ENCODE peak calls at places on chromosomes 4 and X, in eight cellular contexts. One of them, this sample, is unnamed.

GRCh38 chrX:155612312-155613224 is at the start of gene TMLHE:
- DNase-seq in CD8-positive, alpha-beta memory T cell: peak
- DNase-seq in ovary: peak
- DNase-seq in CD8-positive, alpha-beta T cell: peak
- DNase-seq in A549: peak
- DNase-seq in adrenal gland: peak
- DNase-seq in naive thymus-derived CD4-positive, alpha-beta T cell: peak
- DNase-seq in suprapubic skin: peak
- DNase-seq in this sample: peak

GRCh38 chr4:101865501-101866062 is 75.1 kb downstream of the BANK1 start:
- DNase-seq in naive thymus-derived CD4-positive, alpha-beta T cell: no peak
- DNase-seq in ovary: no peak
- DNase-seq in adrenal gland: no peak
- DNase-seq in CD8-positive, alpha-beta memory T cell: no peak
- DNase-seq in suprapubic skin: no peak
- DNase-seq in CD8-positive, alpha-beta T cell: no peak
- DNase-seq in A549: peak
- DNase-seq in this sample: no peak

GRCh38 chrX:132940727-132941162 is 17.7 kb downstream of the HS6ST2 start:
- DNase-seq in A549: no peak
- DNase-seq in ovary: no peak
- DNase-seq in suprapubic skin: no peak
- DNase-seq in CD8-positive, alpha-beta memory T cell: no peak
- DNase-seq in naive thymus-derived CD4-positive, alpha-beta T cell: no peak
- DNase-seq in CD8-positive, alpha-beta T cell: no peak
- DNase-seq in adrenal gland: no peak
- DNase-seq in this sample: no peak

GRCh38 chrX:15686818-15687685 is 22.4 kb upstream of the CLTRN start:
- DNase-seq in adrenal gland: peak
- DNase-seq in CD8-positive, alpha-beta memory T cell: peak
- DNase-seq in CD8-positive, alpha-beta T cell: peak
- DNase-seq in ovary: peak
- DNase-seq in A549: peak
- DNase-seq in suprapubic skin: peak
- DNase-seq in naive thymus-derived CD4-positive, alpha-beta T cell: peak
- DNase-seq in this sample: peak

GRCh38 chrX:12868747-12869146 is 1.9 kb downstream of the TLR7 start:
- DNase-seq in ovary: no peak
- DNase-seq in suprapubic skin: no peak
- DNase-seq in CD8-positive, alpha-beta memory T cell: no peak
- DNase-seq in CD8-positive, alpha-beta T cell: no peak
- DNase-seq in naive thymus-derived CD4-positive, alpha-beta T cell: no peak
- DNase-seq in A549: no peak
- DNase-seq in adrenal gland: no peak
- DNase-seq in this sample: no peak

GRCh38 chrX:97366246-97366645 is 482.5 kb downstream of the RPA4 start:
- DNase-seq in CD8-positive, alpha-beta memory T cell: no peak
- DNase-seq in ovary: no peak
- DNase-seq in adrenal gland: no peak
- DNase-seq in A549: no peak
- DNase-seq in naive thymus-derived CD4-positive, alpha-beta T cell: no peak
- DNase-seq in CD8-positive, alpha-beta T cell: no peak
- DNase-seq in suprapubic skin: no peak
- DNase-seq in this sample: no peak

GRCh38 chrX:34300871-34301270 is 168.8 kb upstream of the FAM47A start:
- DNase-seq in CD8-positive, alpha-beta memory T cell: no peak
- DNase-seq in naive thymus-derived CD4-positive, alpha-beta T cell: peak
- DNase-seq in CD8-positive, alpha-beta T cell: no peak
- DNase-seq in suprapubic skin: no peak
- DNase-seq in A549: no peak
- DNase-seq in adrenal gland: peak
- DNase-seq in ovary: no peak
- DNase-seq in this sample: no peak

GRCh38 chrX:13022926-13023325 is 21.5 kb downstream of the FAM9C start:
- DNase-seq in ovary: no peak
- DNase-seq in CD8-positive, alpha-beta memory T cell: no peak
- DNase-seq in adrenal gland: no peak
- DNase-seq in CD8-positive, alpha-beta T cell: no peak
- DNase-seq in A549: no peak
- DNase-seq in suprapubic skin: no peak
- DNase-seq in naive thymus-derived CD4-positive, alpha-beta T cell: no peak
- DNase-seq in this sample: no peak

GRCh38 chrX:126165721-126166401 is at the start of gene DCAF12L2:
- DNase-seq in suprapubic skin: no peak
- DNase-seq in CD8-positive, alpha-beta memory T cell: no peak
- DNase-seq in naive thymus-derived CD4-positive, alpha-beta T cell: no peak
- DNase-seq in ovary: no peak
- DNase-seq in A549: peak
- DNase-seq in CD8-positive, alpha-beta T cell: no peak
- DNase-seq in adrenal gland: no peak
- DNase-seq in this sample: no peak

GRCh38 chr4:62271107-62271506 is 1071.0 kb downstream of the ADGRL3 start:
- DNase-seq in naive thymus-derived CD4-positive, alpha-beta T cell: no peak
- DNase-seq in CD8-positive, alpha-beta memory T cell: no peak
- DNase-seq in CD8-positive, alpha-beta T cell: no peak
- DNase-seq in ovary: no peak
- DNase-seq in adrenal gland: no peak
- DNase-seq in A549: no peak
- DNase-seq in suprapubic skin: no peak
- DNase-seq in this sample: no peak

GRCh38 chrX:23403849-23404248 is 69.2 kb downstream of the PTCHD1 start:
- DNase-seq in CD8-positive, alpha-beta T cell: no peak
- DNase-seq in A549: no peak
- DNase-seq in adrenal gland: no peak
- DNase-seq in CD8-positive, alpha-beta memory T cell: no peak
- DNase-seq in suprapubic skin: no peak
- DNase-seq in naive thymus-derived CD4-positive, alpha-beta T cell: no peak
- DNase-seq in ovary: no peak
- DNase-seq in this sample: no peak

GRCh38 chrX:49204709-49205108 is 4.7 kb upstream of the SYP start:
- DNase-seq in adrenal gland: no peak
- DNase-seq in suprapubic skin: no peak
- DNase-seq in CD8-positive, alpha-beta memory T cell: no peak
- DNase-seq in CD8-positive, alpha-beta T cell: no peak
- DNase-seq in ovary: no peak
- DNase-seq in naive thymus-derived CD4-positive, alpha-beta T cell: no peak
- DNase-seq in A549: no peak
- DNase-seq in this sample: no peak

GRCh38 chr4:1410491-1411325 is 4.5 kb upstream of the NKX1-1 start:
- DNase-seq in adrenal gland: peak
- DNase-seq in CD8-positive, alpha-beta memory T cell: peak
- DNase-seq in CD8-positive, alpha-beta T cell: peak
- DNase-seq in naive thymus-derived CD4-positive, alpha-beta T cell: peak
- DNase-seq in A549: no peak
- DNase-seq in ovary: no peak
- DNase-seq in suprapubic skin: no peak
- DNase-seq in this sample: no peak

GRCh38 chr4:15106417-15106816 is 104.1 kb downstream of the CPEB2 start:
- DNase-seq in A549: no peak
- DNase-seq in suprapubic skin: no peak
- DNase-seq in CD8-positive, alpha-beta T cell: no peak
- DNase-seq in ovary: no peak
- DNase-seq in CD8-positive, alpha-beta memory T cell: no peak
- DNase-seq in naive thymus-derived CD4-positive, alpha-beta T cell: no peak
- DNase-seq in adrenal gland: no peak
- DNase-seq in this sample: no peak

GRCh38 chr4:7871356-7871755 is 68.3 kb downstream of the AFAP1 start:
- DNase-seq in A549: no peak
- DNase-seq in adrenal gland: no peak
- DNase-seq in CD8-positive, alpha-beta memory T cell: no peak
- DNase-seq in naive thymus-derived CD4-positive, alpha-beta T cell: no peak
- DNase-seq in suprapubic skin: no peak
- DNase-seq in ovary: no peak
- DNase-seq in CD8-positive, alpha-beta T cell: no peak
- DNase-seq in this sample: no peak

GRCh38 chrX:139200346-139200745 is 330.2 kb upstream of the F9 start:
- DNase-seq in suprapubic skin: no peak
- DNase-seq in CD8-positive, alpha-beta memory T cell: no peak
- DNase-seq in A549: no peak
- DNase-seq in adrenal gland: no peak
- DNase-seq in CD8-positive, alpha-beta T cell: no peak
- DNase-seq in ovary: no peak
- DNase-seq in naive thymus-derived CD4-positive, alpha-beta T cell: no peak
- DNase-seq in this sample: no peak

GRCh38 chrX:18899796-18900380 is 84.0 kb downstream of the PHKA2 start:
- DNase-seq in suprapubic skin: no peak
- DNase-seq in CD8-positive, alpha-beta T cell: no peak
- DNase-seq in adrenal gland: no peak
- DNase-seq in naive thymus-derived CD4-positive, alpha-beta T cell: peak
- DNase-seq in A549: peak
- DNase-seq in ovary: no peak
- DNase-seq in CD8-positive, alpha-beta memory T cell: no peak
- DNase-seq in this sample: no peak

GRCh38 chrX:21840199-21840557 is 761 bp downstream of the MBTPS2 start:
- DNase-seq in A549: no peak
- DNase-seq in naive thymus-derived CD4-positive, alpha-beta T cell: peak
- DNase-seq in ovary: no peak
- DNase-seq in suprapubic skin: no peak
- DNase-seq in CD8-positive, alpha-beta T cell: no peak
- DNase-seq in CD8-positive, alpha-beta memory T cell: no peak
- DNase-seq in adrenal gland: no peak
- DNase-seq in this sample: no peak

GRCh38 chrX:97006167-97006566 is 122.5 kb downstream of the RPA4 start:
- DNase-seq in CD8-positive, alpha-beta memory T cell: no peak
- DNase-seq in adrenal gland: no peak
- DNase-seq in CD8-positive, alpha-beta T cell: no peak
- DNase-seq in suprapubic skin: no peak
- DNase-seq in A549: no peak
- DNase-seq in ovary: no peak
- DNase-seq in naive thymus-derived CD4-positive, alpha-beta T cell: no peak
- DNase-seq in this sample: no peak

GRCh38 chr4:75630174-75630931 is at the start of gene CDKL2:
- DNase-seq in adrenal gland: peak
- DNase-seq in CD8-positive, alpha-beta memory T cell: peak
- DNase-seq in naive thymus-derived CD4-positive, alpha-beta T cell: peak
- DNase-seq in ovary: peak
- DNase-seq in suprapubic skin: peak
- DNase-seq in A549: peak
- DNase-seq in CD8-positive, alpha-beta T cell: peak
- DNase-seq in this sample: peak
- H3K27ac ChIP-seq in adrenal gland: peak
- H3K27ac ChIP-seq in CD8-positive, alpha-beta memory T cell: peak
- H3K27ac ChIP-seq in naive thymus-derived CD4-positive, alpha-beta T cell: peak
- H3K27ac ChIP-seq in ovary: no peak
- H3K27ac ChIP-seq in suprapubic skin: no peak
- H3K27ac ChIP-seq in A549: peak
- H3K27ac ChIP-seq in CD8-positive, alpha-beta T cell: peak
- H3K27ac ChIP-seq in this sample: peak

GRCh38 chr4:158171456-158171790 is 1.4 kb downstream of the GASK1B start:
- DNase-seq in ovary: no peak
- DNase-seq in adrenal gland: no peak
- DNase-seq in CD8-positive, alpha-beta memory T cell: no peak
- DNase-seq in suprapubic skin: no peak
- DNase-seq in CD8-positive, alpha-beta T cell: no peak
- DNase-seq in naive thymus-derived CD4-positive, alpha-beta T cell: no peak
- DNase-seq in A549: no peak
- DNase-seq in this sample: no peak

GRCh38 chr4:158170691-158171455 is 2.0 kb downstream of the GASK1B start:
- DNase-seq in CD8-positive, alpha-beta T cell: no peak
- DNase-seq in naive thymus-derived CD4-positive, alpha-beta T cell: no peak
- DNase-seq in A549: no peak
- DNase-seq in adrenal gland: peak
- DNase-seq in suprapubic skin: peak
- DNase-seq in ovary: peak
- DNase-seq in CD8-positive, alpha-beta memory T cell: no peak
- DNase-seq in this sample: peak

GRCh38 chr4:158169931-158170690 is 2.7 kb downstream of the GASK1B start:
- DNase-seq in ovary: no peak
- DNase-seq in suprapubic skin: no peak
- DNase-seq in CD8-positive, alpha-beta memory T cell: no peak
- DNase-seq in naive thymus-derived CD4-positive, alpha-beta T cell: no peak
- DNase-seq in A549: no peak
- DNase-seq in adrenal gland: no peak
- DNase-seq in CD8-positive, alpha-beta T cell: no peak
- DNase-seq in this sample: no peak

GRCh38 chr4:158168606-158169005 is 4.2 kb downstream of the GASK1B start:
- DNase-seq in adrenal gland: no peak
- DNase-seq in ovary: no peak
- DNase-seq in naive thymus-derived CD4-positive, alpha-beta T cell: no peak
- DNase-seq in CD8-positive, alpha-beta memory T cell: no peak
- DNase-seq in suprapubic skin: no peak
- DNase-seq in CD8-positive, alpha-beta T cell: no peak
- DNase-seq in A549: no peak
- DNase-seq in this sample: no peak

GRCh38 chr4:158169516-158169915 is 3.3 kb downstream of the GASK1B start:
- DNase-seq in ovary: no peak
- DNase-seq in CD8-positive, alpha-beta memory T cell: no peak
- DNase-seq in suprapubic skin: no peak
- DNase-seq in CD8-positive, alpha-beta T cell: no peak
- DNase-seq in naive thymus-derived CD4-positive, alpha-beta T cell: no peak
- DNase-seq in adrenal gland: no peak
- DNase-seq in A549: no peak
- DNase-seq in this sample: no peak
- H3K27ac ChIP-seq in ovary: peak
- H3K27ac ChIP-seq in CD8-positive, alpha-beta memory T cell: no peak
- H3K27ac ChIP-seq in suprapubic skin: peak
- H3K27ac ChIP-seq in CD8-positive, alpha-beta T cell: no peak
- H3K27ac ChIP-seq in naive thymus-derived CD4-positive, alpha-beta T cell: no peak
- H3K27ac ChIP-seq in adrenal gland: peak
- H3K27ac ChIP-seq in A549: no peak
- H3K27ac ChIP-seq in this sample: peak

GRCh38 chrX:7228226-7228625 is 80.3 kb upstream of the PUDP start:
- DNase-seq in CD8-positive, alpha-beta memory T cell: no peak
- DNase-seq in adrenal gland: no peak
- DNase-seq in naive thymus-derived CD4-positive, alpha-beta T cell: no peak
- DNase-seq in ovary: no peak
- DNase-seq in A549: no peak
- DNase-seq in CD8-positive, alpha-beta T cell: no peak
- DNase-seq in suprapubic skin: no peak
- DNase-seq in this sample: no peak

GRCh38 chrX:7223271-7223670 is 75.3 kb upstream of the PUDP start:
- DNase-seq in ovary: no peak
- DNase-seq in CD8-positive, alpha-beta memory T cell: no peak
- DNase-seq in suprapubic skin: no peak
- DNase-seq in CD8-positive, alpha-beta T cell: no peak
- DNase-seq in A549: no peak
- DNase-seq in adrenal gland: no peak
- DNase-seq in naive thymus-derived CD4-positive, alpha-beta T cell: no peak
- DNase-seq in this sample: no peak

DNA sequence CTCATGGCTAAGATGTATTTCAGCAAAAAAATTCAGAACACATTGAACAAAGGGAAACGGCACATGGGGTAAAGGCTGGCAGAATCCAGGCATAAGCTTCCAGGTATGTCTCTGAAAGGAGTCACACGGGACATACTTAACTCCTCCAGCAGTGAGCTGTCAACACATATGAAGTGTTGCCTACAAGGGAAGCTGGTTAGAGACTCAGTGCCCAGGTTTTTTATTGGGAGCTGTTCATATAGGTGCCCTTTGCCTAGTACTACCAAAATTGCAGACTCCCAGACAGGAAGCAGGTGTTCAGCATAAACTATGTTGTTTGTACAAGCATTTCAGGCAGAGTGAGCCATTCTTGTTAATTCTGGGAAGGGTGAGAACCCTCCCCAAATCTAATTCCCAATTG is 77.4 kb upstream of the PUDP start:
- DNase-seq in adrenal gland: no peak
- DNase-seq in suprapubic skin: no peak
- DNase-seq in CD8-positive, alpha-beta T cell: no peak
- DNase-seq in ovary: no peak
- DNase-seq in A549: no peak
- DNase-seq in naive thymus-derived CD4-positive, alpha-beta T cell: no peak
- DNase-seq in CD8-positive, alpha-beta memory T cell: no peak
- DNase-seq in this sample: no peak
- H3K27ac ChIP-seq in adrenal gland: no peak
- H3K27ac ChIP-seq in suprapubic skin: no peak
- H3K27ac ChIP-seq in CD8-positive, alpha-beta T cell: no peak
- H3K27ac ChIP-seq in ovary: no peak
- H3K27ac ChIP-seq in A549: no peak
- H3K27ac ChIP-seq in naive thymus-derived CD4-positive, alpha-beta T cell: no peak
- H3K27ac ChIP-seq in CD8-positive, alpha-beta memory T cell: no peak
- H3K27ac ChIP-seq in this sample: no peak

GRCh38 chr4:183698909-183699308 is 39.8 kb downstream of the TRAPPC11 start:
- DNase-seq in naive thymus-derived CD4-positive, alpha-beta T cell: no peak
- DNase-seq in CD8-positive, alpha-beta memory T cell: no peak
- DNase-seq in adrenal gland: no peak
- DNase-seq in suprapubic skin: no peak
- DNase-seq in CD8-positive, alpha-beta T cell: no peak
- DNase-seq in ovary: no peak
- DNase-seq in A549: no peak
- DNase-seq in this sample: no peak
- H3K27ac ChIP-seq in naive thymus-derived CD4-positive, alpha-beta T cell: no peak
- H3K27ac ChIP-seq in CD8-positive, alpha-beta memory T cell: no peak
- H3K27ac ChIP-seq in adrenal gland: no peak
- H3K27ac ChIP-seq in suprapubic skin: no peak
- H3K27ac ChIP-seq in CD8-positive, alpha-beta T cell: no peak
- H3K27ac ChIP-seq in ovary: no peak
- H3K27ac ChIP-seq in A549: no peak
- H3K27ac ChIP-seq in this sample: no peak

This sample was measured in thoracic aorta.